ENCODE peak calls at places on chromosomes 3 and 15, in five cellular contexts. V, M, L, U and T are unnamed samples.

GRCh38 chr3:149792485-149793270 is at the start of gene ANKUB1:
- DNase-seq in V (no peak), L (no peak), M (no peak), U (no peak), T (no peak)

GRCh38 chr15:38058596-38059075 is 124.2 kb downstream of the TMCO5A start:
- DNase-seq in M (no peak), L (no peak), V (no peak), U (no peak), T (no peak)

GRCh38 chr15:67968564-67969440 is 85.3 kb upstream of the PIAS1 start:
- DNase-seq in U (no peak), V (no peak), L (no peak), M (no peak), T (no peak)

GRCh38 chr15:68432665-68433064 is 702 bp upstream of the ITGA11 start:
- DNase-seq in V (no peak), M (no peak), L (no peak), U (no peak), T (peak; percentile 14)

GRCh38 chr15:70086636-70087035 is 11.1 kb downstream of the TLE3 start:
- DNase-seq in M (no peak), U (no peak), V (no peak), L (no peak), T (peak; percentile 75)

GRCh38 chr15:27124287-27124830 is 153.4 kb downstream of the GABRG3 start:
- DNase-seq in V (no peak), U (no peak), L (no peak), M (no peak), T (no peak)

GRCh38 chr3:107899996-107900651 is 190.7 kb downstream of the CD47 start:
- DNase-seq in U (no peak), L (no peak), M (no peak), V (no peak), T (no peak)

GRCh38 chr3:118810499-118811035 is 224.1 kb downstream of the IGSF11 start:
- DNase-seq in L (no peak), U (no peak), V (no peak), M (no peak), T (no peak)

GRCh38 chr15:66865622-66866611 is 163.9 kb downstream of the SMAD6 start:
- DNase-seq in M (no peak), L (no peak), U (no peak), V (no peak), T (peak; percentile 86)

GRCh38 chr3:136255672-136256406 is 5.7 kb downstream of the PCCB start:
- DNase-seq in U (no peak), V (no peak), M (no peak), L (no peak), T (no peak)

GRCh38 chr3:55591893-55592292 is 104.8 kb upstream of the WNT5A start:
- DNase-seq in M (no peak), V (no peak), L (no peak), U (no peak), T (no peak)

GRCh38 chr3:150589759-150590158 is 13.4 kb upstream of the SELENOT start:
- DNase-seq in U (no peak), M (no peak), V (no peak), L (no peak), T (no peak)

GRCh38 chr15:78308422-78309021 is 9.1 kb upstream of the SKIC8 start:
- DNase-seq in L (no peak), M (peak; percentile 87), U (peak; percentile 84), V (peak; percentile 83), T (peak; percentile 66)

GRCh38 chr15:26158176-26158575 is 295.0 kb upstream of the ATP10A start:
- DNase-seq in L (no peak), V (no peak), M (no peak), U (no peak), T (no peak)

GRCh38 chr15:100332231-100332630 is 9.5 kb downstream of the ADAMTS17 start:
- DNase-seq in U (no peak), V (no peak), M (no peak), L (no peak), T (no peak)

GRCh38 chr15:39108021-39108420 is 472.9 kb upstream of the THBS1 start:
- DNase-seq in M (no peak), L (no peak), U (no peak), V (no peak), T (no peak)

GRCh38 chr3:13018039-13018431 is 55.2 kb downstream of the IQSEC1 start:
- DNase-seq in M (no peak), U (no peak), V (no peak), L (no peak), T (no peak)

GRCh38 chr3:173889522-173890055 is 492.0 kb downstream of the NLGN1 start:
- DNase-seq in U (no peak), L (no peak), M (no peak), V (no peak), T (no peak)

GRCh38 chr15:66580643-66581042 is 14.8 kb upstream of the LCTL start:
- DNase-seq in L (no peak), M (no peak), V (no peak), U (no peak), T (no peak)

GRCh38 chr3:149330609-149331008 is 2.8 kb downstream of the TM4SF18 start:
- DNase-seq in L (no peak), V (no peak), U (no peak), M (no peak), T (no peak)

GRCh38 chr3:111548756-111549155 is 6.8 kb downstream of the CD96 start:
- DNase-seq in L (no peak), V (no peak), U (no peak), M (no peak), T (no peak)

GRCh38 chr3:180680097-180680430 is 775 bp upstream of the CCDC39 start:
- DNase-seq in V (no peak), L (no peak), M (peak; percentile 5), U (no peak), T (no peak)

GRCh38 chr3:183988216-183988790 is 29.4 kb downstream of the ABCC5 start:
- DNase-seq in L (peak; percentile 26), M (no peak), V (no peak), U (no peak), T (no peak)

GRCh38 chr3:138600341-138600740 is 6.3 kb upstream of the CEP70 start:
- DNase-seq in V (no peak), M (no peak), L (no peak), U (no peak), T (no peak)

GRCh38 chr3:46021516-46021915 is 5.8 kb downstream of the XCR1 start:
- DNase-seq in L (no peak), M (no peak), V (no peak), U (no peak), T (no peak)

GRCh38 chr3:31903686-31904431 is 77.2 kb downstream of the OSBPL10 start:
- DNase-seq in V (no peak), M (no peak), U (no peak), L (no peak), T (no peak)

GRCh38 chr3:192408721-192409151 is 318.6 kb downstream of the FGF12 start:
- DNase-seq in V (peak; percentile 11), L (no peak), U (no peak), M (peak; percentile 21), T (no peak)

GRCh38 chr3:58560771-58561311 is 16.4 kb downstream of the FAM107A start:
- DNase-seq in L (peak; percentile 97), V (no peak), M (peak; percentile 42), U (no peak), T (no peak)

GRCh38 chr3:72485649-72486048 is 362.6 kb downstream of the SHQ1 start:
- DNase-seq in V (no peak), M (no peak), U (no peak), L (no peak), T (no peak)

GRCh38 chr15:31471731-31472430 is 145.2 kb downstream of the KLF13 start:
- DNase-seq in U (no peak), V (no peak), L (peak; percentile 83), M (no peak), T (no peak)

GRCh38 chr15:67033521-67033920 is 31.9 kb upstream of the SMAD3 start:
- DNase-seq in U (no peak), M (no peak), L (no peak), V (no peak), T (no peak)

GRCh38 chr3:177751770-177752169 is 554.5 kb upstream of the TBL1XR1 start:
- DNase-seq in M (no peak), U (no peak), L (no peak), V (no peak), T (no peak)

GRCh38 chr3:60754617-60755016 is 496.6 kb downstream of the FHIT start:
- DNase-seq in M (no peak), U (no peak), L (peak; percentile 40), V (no peak), T (no peak)

GRCh38 chr3:130755666-130756065 is 9.0 kb upstream of the PIK3R4 start:
- DNase-seq in V (no peak), L (no peak), U (no peak), M (no peak), T (no peak)

GRCh38 chr15:58212909-58213526 is 74.8 kb downstream of the AQP9 start:
- DNase-seq in V (no peak), U (no peak), L (no peak), M (peak; percentile 69), T (no peak)
- TF ChIP-seq CTCF in V (peak; percentile 62), U (peak; percentile 51), L (peak; percentile 75), M (peak; percentile 82), T (peak; percentile 59)

GRCh38 chr15:52112203-52112750 is 298 bp downstream of the BCL2L10 start:
- DNase-seq in V (no peak), L (no peak), M (no peak), U (peak; percentile 73), T (no peak)
- TF ChIP-seq CTCF in V (no peak), L (no peak), M (no peak), U (no peak), T (no peak)

GRCh38 chr3:42653303-42653559 is 266 bp upstream of the ZBTB47 start:
- DNase-seq in M (no peak), V (no peak), L (no peak), U (no peak), T (no peak)

GRCh38 chr3:42655331-42655888 is 1.9 kb downstream of the ZBTB47 start:
- DNase-seq in M (no peak), U (peak; percentile 68), L (no peak), V (no peak), T (no peak)

GRCh38 chr3:42653560-42654330 is at the start of gene ZBTB47:
- DNase-seq in U (peak; percentile 88), L (no peak), V (no peak), M (no peak), T (no peak)

GRCh38 chr3:42655980-42656679 is 2.6 kb downstream of the ZBTB47 start:
- DNase-seq in U (no peak), L (no peak), M (no peak), V (no peak), T (no peak)

GRCh38 chr3:42654331-42655201 is 1.1 kb downstream of the ZBTB47 start:
- DNase-seq in V (peak; percentile 57), M (no peak), U (peak; percentile 82), L (no peak), T (no peak)
- TF ChIP-seq CTCF in V (peak; percentile 42), M (no peak), U (no peak), L (no peak), T (no peak)

DNA sequence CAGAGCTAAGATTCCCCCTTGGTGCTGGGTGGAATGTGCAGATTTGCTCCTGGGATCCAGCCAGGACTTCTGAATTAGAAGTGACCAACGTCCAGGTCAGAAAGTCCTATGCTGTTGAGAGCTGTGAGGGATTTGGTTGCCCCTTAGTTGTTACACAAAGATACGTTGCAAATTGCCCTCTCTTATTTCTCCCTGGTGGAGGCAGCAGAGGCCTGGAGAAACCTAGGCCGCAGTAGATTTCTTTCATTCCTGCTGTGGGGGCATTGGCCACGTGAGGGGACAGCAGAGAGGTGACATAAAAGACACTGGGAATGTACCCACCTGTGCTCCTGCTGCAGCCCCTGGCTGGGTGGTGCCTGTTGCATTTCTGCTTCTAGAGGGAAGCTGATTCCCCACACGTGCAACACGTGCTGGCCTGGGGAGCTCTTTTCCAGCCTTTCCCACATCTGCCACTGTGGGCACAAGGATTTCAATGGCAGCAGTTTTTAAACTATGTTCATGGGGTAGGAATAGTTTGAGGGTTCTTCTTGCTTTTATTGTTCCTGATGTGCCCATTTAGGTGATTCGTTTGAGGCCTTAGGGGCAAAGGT is 65.7 kb downstream of the SYNM start:
- DNase-seq in U (no peak), V (no peak), L (no peak), M (no peak), T (no peak)
- TF ChIP-seq CTCF in U (no peak), V (no peak), L (no peak), M (no peak), T (no peak)